ENCODE peak calls at places on chromosomes 1 and 21, in seven cellular contexts. I is fibroblast of pulmonary artery, Y is Panc1, V is bronchial epithelial cell, D is A549, Q is HFF-Myc, S is fibroblast of lung. X is an unnamed sample.

GRCh38 chr21:45469273-45470086 is 64.5 kb downstream of the COL18A1 start:
- DNase-seq in I (no peak), Y (no peak), V (no peak), D (no peak), Q (no peak), S (peak; percentile 24), X (no peak)

GRCh38 chr1:169062152-169062551 is 44.3 kb upstream of the ATP1B1 start:
- DNase-seq in I (no peak), Y (no peak), V (no peak), D (no peak), Q (no peak), S (no peak), X (no peak)

GRCh38 chr1:155128755-155129473 is 1.2 kb downstream of the EFNA1 start:
- DNase-seq in I (peak; percentile 28), Y (no peak), V (peak; percentile 55), D (peak; percentile 42), Q (no peak), S (no peak), X (no peak)

GRCh38 chr1:56617141-56617540 is 28.0 kb upstream of the PRKAA2 start:
- DNase-seq in I (no peak), Y (no peak), V (peak; percentile 71), D (no peak), Q (no peak), S (peak; percentile 71), X (no peak)

GRCh38 chr1:7989762-7990428 is 28.4 kb downstream of the PARK7 start:
- DNase-seq in I (no peak), Y (no peak), V (no peak), D (no peak), Q (no peak), S (peak; percentile 39), X (no peak)

GRCh38 chr1:6785318-6785712 is at the start of gene CAMTA1:
- DNase-seq in I (no peak), Y (no peak), V (no peak), D (no peak), Q (no peak), S (no peak), X (no peak)

GRCh38 chr1:176843352-176844297 is 320.9 kb downstream of the ASTN1 start:
- DNase-seq in I (peak; percentile 52), Y (peak; percentile 1), V (peak; percentile 24), D (peak; percentile 43), Q (no peak), S (peak; percentile 52), X (peak; percentile 43)

GRCh38 chr1:6273380-6273891 is 12.5 kb upstream of the GPR153 start:
- DNase-seq in I (peak; percentile 26), Y (no peak), V (peak; percentile 46), D (no peak), Q (no peak), S (peak; percentile 66), X (peak; percentile 23)

GRCh38 chr1:9909222-9910046 is 635 bp downstream of the CTNNBIP1 start:
- DNase-seq in I (peak; percentile 8), Y (no peak), V (peak; percentile 70), D (no peak), Q (no peak), S (no peak), X (no peak)

GRCh38 chr1:98325646-98326441 is 335.7 kb upstream of the SNX7 start:
- DNase-seq in I (peak; percentile 94), Y (no peak), V (peak; percentile 95), D (peak; percentile 94), Q (peak; percentile 68), S (peak; percentile 92), X (peak; percentile 77)

GRCh38 chr1:206713070-206713469 is 28.4 kb downstream of the MAPKAPK2 start:
- DNase-seq in I (no peak), Y (no peak), V (no peak), D (no peak), Q (no peak), S (no peak), X (no peak)

GRCh38 chr1:224616761-224617409 is 768 bp downstream of the CNIH3 start:
- DNase-seq in I (no peak), Y (no peak), V (no peak), D (no peak), Q (no peak), S (peak; percentile 33), X (no peak)

GRCh38 chr1:170555370-170555769 is 23.4 kb downstream of the GORAB start:
- DNase-seq in I (peak; percentile 21), Y (no peak), V (no peak), D (no peak), Q (no peak), S (no peak), X (no peak)

GRCh38 chr1:206809504-206810084 is 37.3 kb upstream of the IL10 start:
- DNase-seq in I (peak; percentile 78), Y (peak; percentile 15), V (peak; percentile 68), D (peak; percentile 44), Q (no peak), S (peak; percentile 60), X (no peak)

GRCh38 chr1:43919906-43920305 is 13.7 kb upstream of the ARTN start:
- DNase-seq in I (no peak), Y (no peak), V (no peak), D (no peak), Q (no peak), S (no peak), X (no peak)

GRCh38 chr1:3555131-3555920 is 56.0 kb downstream of the MEGF6 start:
- DNase-seq in I (no peak), Y (no peak), V (no peak), D (no peak), Q (no peak), S (no peak), X (no peak)

GRCh38 chr1:46529031-46529630 is 22.3 kb downstream of the KNCN start:
- DNase-seq in I (no peak), Y (no peak), V (peak; percentile 79), D (no peak), Q (no peak), S (no peak), X (no peak)

GRCh38 chr1:236913371-236914037 is 90.7 kb downstream of the MT1HL1 start:
- DNase-seq in I (no peak), Y (no peak), V (peak; percentile 55), D (no peak), Q (no peak), S (no peak), X (no peak)

GRCh38 chr1:21324368-21325137 is 34.3 kb upstream of the ECE1 start:
- DNase-seq in I (peak; percentile 90), Y (no peak), V (peak; percentile 82), D (peak; percentile 75), Q (peak; percentile 80), S (peak; percentile 90), X (peak; percentile 62)

GRCh38 chr1:160622885-160623633 is 23.8 kb downstream of the SLAMF1 start:
- DNase-seq in I (no peak), Y (no peak), V (no peak), D (no peak), Q (no peak), S (no peak), X (no peak)

GRCh38 chr1:243470492-243470891 is 214.7 kb downstream of the SDCCAG8 start:
- DNase-seq in I (no peak), Y (no peak), V (no peak), D (no peak), Q (no peak), S (no peak), X (no peak)

GRCh38 chr1:8294170-8294697 is 23.7 kb upstream of the SLC45A1 start:
- DNase-seq in I (peak; percentile 18), Y (no peak), V (no peak), D (no peak), Q (no peak), S (no peak), X (no peak)

GRCh38 chr1:188023206-188023605 is 1194.5 kb downstream of the PLA2G4A start:
- DNase-seq in I (no peak), Y (no peak), V (peak; percentile 62), D (no peak), Q (no peak), S (peak; percentile 11), X (no peak)

GRCh38 chr1:113488576-113489177 is 98.4 kb downstream of the MAGI3 start:
- DNase-seq in I (no peak), Y (no peak), V (peak; percentile 4), D (no peak), Q (no peak), S (no peak), X (no peak)

GRCh38 chr21:40924641-40925040 is 77.7 kb upstream of the DSCAM start:
- DNase-seq in I (no peak), Y (no peak), V (no peak), D (no peak), Q (no peak), S (no peak), X (no peak)

GRCh38 chr1:17538010-17538409 is 1.5 kb upstream of the ARHGEF10L start:
- DNase-seq in I (no peak), Y (no peak), V (no peak), D (no peak), Q (no peak), S (no peak), X (no peak)
- H3K4me3 ChIP-seq in I (no peak overlapping the region), Y (no peak overlapping the region), V (no peak overlapping the region), D (no peak overlapping the region), Q (no peak overlapping the region), S (no peak overlapping the region), X (no peak overlapping the region)

GRCh38 chr1:117512728-117513321 is 93.0 kb upstream of the TENT5C start:
- DNase-seq in I (peak; percentile 57), Y (no peak), V (peak; percentile 29), D (peak; percentile 1), Q (no peak), S (peak; percentile 52), X (no peak)
- TF ChIP-seq CTCF in I (peak; percentile 61), Y (peak; percentile 51), V (peak; percentile 33), D (peak; percentile 63), Q (peak; percentile 22), S (peak; percentile 55), X (peak; percentile 47)

GRCh38 chr1:116389013-116389412 is 16.0 kb downstream of the ATP1A1 start:
- DNase-seq in I (no peak), Y (no peak), V (no peak), D (no peak), Q (no peak), S (no peak), X (no peak)

GRCh38 chr1:116389705-116390104 is 16.7 kb downstream of the ATP1A1 start:
- DNase-seq in I (no peak), Y (no peak), V (no peak), D (no peak), Q (no peak), S (no peak), X (no peak)

GRCh38 chr1:116393015-116393414 is 20.0 kb downstream of the ATP1A1 start:
- DNase-seq in I (no peak), Y (no peak), V (no peak), D (no peak), Q (no peak), S (no peak), X (no peak)

GRCh38 chr1:116390195-116390594 is 17.2 kb downstream of the ATP1A1 start:
- DNase-seq in I (no peak), Y (no peak), V (no peak), D (no peak), Q (no peak), S (no peak), X (no peak)

DNA sequence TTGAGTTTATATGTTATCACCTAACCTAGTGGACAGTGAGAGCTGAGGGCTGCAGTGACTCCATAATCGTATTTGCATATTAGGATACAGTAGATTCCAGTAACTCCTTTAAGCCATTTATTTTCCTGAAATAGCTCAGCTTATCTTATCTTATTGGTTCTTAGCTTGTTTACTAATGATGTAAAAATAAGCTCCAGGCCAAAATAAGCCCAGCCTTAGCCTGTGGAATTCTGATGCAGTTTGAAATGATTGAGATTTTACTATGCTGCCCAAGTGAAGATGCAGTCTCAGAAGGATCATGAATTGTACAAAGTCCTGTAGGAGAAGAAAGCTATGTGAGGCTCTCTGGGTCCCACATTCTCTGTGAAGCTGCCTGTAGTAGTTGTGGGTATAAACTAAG is 18.2 kb downstream of the ATP1A1 start:
- DNase-seq in I (peak; percentile 13), Y (no peak), V (no peak), D (no peak), Q (no peak), S (no peak), X (no peak)
- H3K4me3 ChIP-seq in I (no peak overlapping the region), Y (no peak overlapping the region), V (no peak overlapping the region), D (no peak overlapping the region), Q (no peak overlapping the region), S (no peak overlapping the region), X (no peak overlapping the region)

GRCh38 chr1:242189591-242189990 is 190.7 kb upstream of the MAP1LC3C start:
- DNase-seq in I (no peak), Y (no peak), V (no peak), D (peak; percentile 28), Q (no peak), S (no peak), X (no peak)
- TF ChIP-seq CTCF in I (no peak), Y (peak; percentile 45), V (no peak), D (peak; percentile 25), Q (no peak), S (no peak), X (no peak)